ENCODE peak calls at places on chromosomes 3 and 15, in nine cellular contexts. M is cardiac muscle cell, Y is ovary, X is spleen, L is kidney, I is sigmoid colon, O is IMR-90, B is body of pancreas, G is A549. T is an unnamed sample.

GRCh38 chr3:52742418-52743041 is 28.2 kb downstream of the NEK4 start:
- DNase-seq in M (peak), Y (no peak), X (no peak), L (no peak), I (no peak), O (peak), B (no peak), G (peak), T (no peak)

GRCh38 chr15:100210338-100210737 is 131.4 kb downstream of the ADAMTS17 start:
- DNase-seq in M (no peak), Y (no peak), X (peak), L (peak), I (no peak), O (no peak), B (no peak), G (no peak), T (no peak)

GRCh38 chr15:76200083-76200465 is 111.2 kb downstream of the ETFA start:
- DNase-seq in M (no peak), Y (no peak), X (no peak), L (peak), I (peak), O (no peak), B (no peak), G (no peak), T (no peak)

GRCh38 chr3:30681276-30682211 is 75.1 kb downstream of the TGFBR2 start:
- DNase-seq in M (no peak), Y (peak), X (peak), L (peak), I (peak), O (peak), B (peak), G (no peak), T (no peak)

GRCh38 chr15:87896926-87897325 is 359.6 kb downstream of the NTRK3 start:
- DNase-seq in M (no peak), Y (no peak), X (no peak), L (no peak), I (no peak), O (no peak), B (no peak), G (no peak), T (no peak)

GRCh38 chr3:46607603-46608028 is 4.7 kb upstream of the FAM240A start:
- DNase-seq in M (no peak), Y (no peak), X (no peak), L (no peak), I (no peak), O (no peak), B (no peak), G (no peak), T (no peak)

GRCh38 chr3:24387000-24387399 is 107.7 kb downstream of the THRB start:
- DNase-seq in M (no peak), Y (no peak), X (no peak), L (no peak), I (no peak), O (no peak), B (no peak), G (no peak), T (no peak)

GRCh38 chr3:58176827-58177489 is 33.8 kb downstream of the DNASE1L3 start:
- DNase-seq in M (no peak), Y (no peak), X (peak), L (no peak), I (no peak), O (no peak), B (no peak), G (no peak), T (no peak)

GRCh38 chr15:78634251-78635145 is 6.5 kb downstream of the CHRNB4 start:
- DNase-seq in M (no peak), Y (no peak), X (no peak), L (no peak), I (no peak), O (no peak), B (no peak), G (no peak), T (peak)

GRCh38 chr3:188974856-188975611 is 196.7 kb upstream of the TPRG1 start:
- DNase-seq in M (no peak), Y (no peak), X (no peak), L (no peak), I (no peak), O (peak), B (peak), G (no peak), T (no peak)

DNA sequence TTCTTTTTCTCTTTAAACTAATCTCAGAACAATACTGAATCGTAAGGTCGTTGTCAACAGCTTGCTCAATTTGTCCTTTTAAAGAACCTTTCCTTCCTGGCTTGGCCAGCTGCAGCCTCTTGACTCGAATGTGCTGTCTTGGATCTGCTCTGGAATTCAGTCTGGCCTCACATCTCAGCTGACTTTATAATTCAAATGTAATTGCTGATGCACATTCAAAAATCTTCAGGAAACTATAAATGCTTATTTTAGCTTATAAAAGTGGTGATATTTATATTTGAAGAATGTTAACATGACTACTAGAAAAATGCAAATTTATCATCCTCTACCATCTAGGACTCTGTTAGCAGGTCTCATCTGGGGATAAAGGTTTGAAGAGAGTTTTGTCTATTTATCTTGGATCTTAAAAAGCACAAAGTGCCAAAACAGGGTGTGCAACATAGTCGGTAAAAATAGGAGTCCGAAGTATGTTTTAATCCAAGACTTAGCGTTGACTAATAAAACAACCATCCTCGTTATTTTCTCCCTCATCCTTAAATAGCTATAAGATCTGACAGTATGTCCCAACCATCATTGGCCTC is 1035.2 kb downstream of the MCTP2 start:
- DNase-seq in M (no peak), Y (no peak), X (no peak), L (no peak), I (peak), O (peak), B (no peak), G (no peak), T (peak)
- H3K27ac ChIP-seq in M (no peak), Y (no peak), X (peak), L (peak), I (peak), O (peak), B (no peak), G (no peak), T (peak)

GRCh38 chr3:12142476-12142875 is 16.2 kb downstream of the TIMP4 start:
- DNase-seq in M (no peak), Y (no peak), X (no peak), L (no peak), I (no peak), O (no peak), B (no peak), G (no peak), T (no peak)
- H3K27ac ChIP-seq in M (no peak), Y (no peak), X (no peak), L (no peak), I (peak), O (no peak), B (no peak), G (no peak), T (peak)

DNA sequence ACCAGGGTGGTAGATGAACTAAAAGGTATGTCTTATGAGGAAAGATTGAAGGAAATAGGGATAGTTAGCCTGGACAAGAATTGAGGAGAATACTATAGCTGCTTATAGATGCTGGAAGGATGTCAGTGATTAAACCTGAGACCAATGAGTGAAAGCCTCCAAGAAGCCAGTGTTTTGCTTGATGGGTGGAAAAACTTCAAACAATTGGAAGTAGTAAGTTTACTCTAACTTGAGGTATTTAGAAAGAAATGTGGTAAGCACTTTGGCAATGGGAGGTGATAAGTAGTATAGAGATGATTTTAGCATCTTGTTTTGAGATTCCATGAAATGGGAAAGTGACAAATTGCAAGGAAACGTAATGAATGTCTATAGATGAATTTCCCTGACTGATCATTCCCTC is 19.1 kb downstream of the SLC15A2 start:
- DNase-seq in M (no peak), Y (no peak), X (no peak), L (no peak), I (no peak), O (no peak), B (no peak), G (no peak), T (no peak)
- H3K27ac ChIP-seq in M (no peak), Y (no peak), X (no peak), L (no peak), I (no peak), O (no peak), B (no peak), G (no peak), T (no peak)

DNA sequence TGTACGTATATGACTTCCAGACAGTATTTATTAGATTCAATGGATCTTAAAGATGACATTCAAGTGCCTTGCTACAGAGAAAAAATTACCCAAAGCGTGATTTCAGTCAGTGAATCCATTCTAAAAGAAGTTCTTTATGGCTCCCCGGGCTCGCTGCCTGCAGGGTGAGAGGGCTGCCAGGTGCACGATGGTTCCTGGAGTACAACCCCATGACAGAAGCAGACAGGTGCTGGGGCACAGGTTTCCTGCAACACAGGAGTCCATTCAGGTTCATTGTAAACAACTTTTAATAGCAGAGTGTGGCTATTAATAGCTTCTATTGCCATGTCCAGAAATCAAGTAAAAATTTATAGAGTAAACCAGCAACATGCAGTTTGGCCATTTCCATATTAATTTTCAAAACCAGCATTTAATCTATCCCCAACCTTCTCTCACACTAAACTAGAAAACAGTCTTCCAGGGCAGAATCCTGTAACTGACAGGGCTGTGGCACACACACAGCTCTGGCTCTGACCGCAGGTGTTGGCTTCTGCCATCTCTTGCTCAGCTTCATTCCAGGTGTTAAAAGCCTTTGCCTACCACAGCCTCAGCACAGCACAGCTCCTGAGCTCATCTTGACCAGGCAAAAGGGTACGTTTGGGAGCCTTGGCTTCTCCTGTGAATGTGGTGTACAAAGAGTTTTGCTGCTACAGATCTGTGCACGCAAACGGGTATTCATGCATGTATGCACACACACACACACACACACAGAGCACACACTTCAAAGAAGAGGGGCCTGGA is 185.9 kb downstream of the MEX3B start:
- DNase-seq in M (no peak), Y (no peak), X (no peak), L (no peak), I (no peak), O (no peak), B (peak), G (no peak), T (no peak)
- H3K27ac ChIP-seq in M (no peak), Y (no peak), X (no peak), L (no peak), I (no peak), O (no peak), B (no peak), G (no peak), T (no peak)

T was measured in coronary artery.